ENCODE peak calls at places on chromosomes 13 and 19, in nine cellular contexts. J is posterior cingulate gyrus; W is immature natural killer cell; F is HTR-8/SVneo; R is BE2C; N is CD8-positive, alpha-beta T cell; Z is stimulated activated CD8-positive, alpha-beta memory T cell treated with anti-CD3 and anti-CD28 coated beads, Interleukin-15, amount 100 ng/mL, for 1 hour; L is stimulated activated CD4-positive, alpha-beta T cell treated with anti-CD3 and anti-CD28 coated beads, Interleukin-2, amount 100 ng/mL, for 24 hours; C is astrocyte of the cerebellum. E is an unnamed sample.

GRCh38 chr19:43798546-43799409 is 3.5 kb downstream of the LYPD5 start:
- DNase-seq in N (peak; percentile 63), W (no peak), Z (peak; percentile 30), R (no peak), F (peak; percentile 41), C (no peak), L (peak; percentile 71), J (peak; percentile 62), E (no peak)

GRCh38 chr19:51441410-51442390 is 16.6 kb downstream of the SIGLEC8 start:
- DNase-seq in C (no peak), R (no peak), L (peak; percentile 88), F (no peak), N (peak; percentile 81), J (no peak), W (peak; percentile 90), Z (peak; percentile 69), E (peak; percentile 73)

GRCh38 chr19:9914315-9915207 is 21.8 kb downstream of the OLFM2 start:
- DNase-seq in R (peak; percentile 67), C (no peak), N (peak; percentile 81), Z (peak; percentile 58), L (peak; percentile 85), J (peak; percentile 40), F (peak; percentile 83), W (peak; percentile 79), E (peak; percentile 43)

GRCh38 chr13:32811297-32811800 is 204.9 kb upstream of the KL start:
- DNase-seq in W (no peak), C (no peak), F (no peak), R (no peak), N (no peak), Z (no peak), J (no peak), L (no peak), E (peak; percentile 44)

GRCh38 chr13:77554079-77554478 is 18.6 kb downstream of the SCEL start:
- DNase-seq in F (no peak), Z (no peak), N (no peak), W (no peak), J (no peak), C (no peak), L (no peak), R (no peak), E (no peak)

GRCh38 chr19:51916167-51916566 is 11.1 kb upstream of the ZNF613 start:
- DNase-seq in L (no peak), R (no peak), F (no peak), Z (no peak), N (no peak), W (no peak), C (no peak), J (no peak), E (no peak)

GRCh38 chr19:36031308-36031707 is 1.4 kb downstream of the CLIP3 start:
- DNase-seq in Z (no peak), C (no peak), L (no peak), J (no peak), F (no peak), N (no peak), W (no peak), R (no peak), E (no peak)

GRCh38 chr13:45626731-45627374 is 11.3 kb upstream of the ERICH6B start:
- DNase-seq in F (peak; percentile 26), N (no peak), Z (no peak), R (no peak), C (no peak), J (no peak), W (no peak), L (no peak), E (no peak)

GRCh38 chr19:3483226-3483628 is at the start of gene SMIM44:
- DNase-seq in N (no peak), L (no peak), R (no peak), J (no peak), W (no peak), Z (no peak), F (no peak), C (no peak), E (no peak)

GRCh38 chr13:65488606-65489005 is 1741.5 kb downstream of the PCDH9 start:
- DNase-seq in Z (no peak), C (no peak), L (no peak), J (no peak), R (no peak), W (no peak), F (no peak), N (no peak), E (no peak)

GRCh38 chr13:32385369-32385768 is 42.6 kb downstream of the N4BP2L1 start:
- DNase-seq in F (no peak), C (no peak), R (no peak), N (no peak), W (no peak), J (no peak), L (no peak), Z (no peak), E (no peak)

GRCh38 chr13:37011788-37012187 is 11.2 kb downstream of the EXOSC8 start:
- DNase-seq in N (no peak), C (no peak), W (no peak), J (no peak), L (no peak), F (no peak), Z (no peak), R (no peak), E (no peak)

GRCh38 chr19:16889429-16889882 is 657 bp downstream of the F2RL3 start:
- DNase-seq in L (no peak), C (no peak), R (no peak), F (no peak), N (no peak), Z (no peak), W (no peak), J (no peak), E (no peak)

GRCh38 chr19:6100284-6100915 is 9.9 kb downstream of the RFX2 start:
- DNase-seq in L (peak; percentile 38), W (peak; percentile 54), N (peak; percentile 37), Z (no peak), F (no peak), R (peak; percentile 25), J (no peak), C (no peak), E (peak; percentile 95)

GRCh38 chr13:50192272-50192813 is 177.1 kb downstream of the KCNRG start:
- DNase-seq in J (no peak), F (no peak), N (no peak), W (no peak), C (no peak), R (no peak), Z (no peak), L (no peak), E (no peak)

GRCh38 chr13:106490177-106490576 is 45.3 kb downstream of the EFNB2 start:
- DNase-seq in R (no peak), W (no peak), Z (no peak), J (no peak), F (no peak), C (no peak), N (no peak), L (no peak), E (no peak)

GRCh38 chr19:38831142-38831605 is 420 bp downstream of the ECH1 start:
- DNase-seq in C (peak; percentile 83), N (no peak), F (peak; percentile 54), L (no peak), Z (no peak), J (no peak), R (peak; percentile 40), W (no peak), E (no peak)

GRCh38 chr19:41871573-41872383 is 5.3 kb upstream of the CD79A start:
- DNase-seq in N (peak; percentile 71), R (no peak), J (no peak), F (no peak), Z (no peak), C (no peak), W (peak; percentile 83), L (peak; percentile 66), E (peak; percentile 92)

GRCh38 chr19:387777-388176 is 21.2 kb downstream of the C2CD4C start:
- DNase-seq in Z (no peak), L (no peak), N (no peak), R (no peak), C (no peak), J (no peak), W (no peak), F (no peak), E (no peak)

GRCh38 chr13:48131481-48131992 is 36.6 kb upstream of the MED4 start:
- DNase-seq in R (no peak), N (no peak), J (no peak), C (no peak), Z (no peak), L (no peak), F (no peak), W (no peak), E (no peak)

GRCh38 chr13:32978278-32978677 is 37.9 kb upstream of the KL start:
- DNase-seq in R (no peak), F (no peak), L (no peak), J (no peak), Z (no peak), W (no peak), C (no peak), N (no peak), E (no peak)

GRCh38 chr13:32164622-32165268 is 133.2 kb downstream of the FRY start:
- DNase-seq in F (peak; percentile 56), C (peak; percentile 45), Z (no peak), J (no peak), W (peak; percentile 14), L (peak; percentile 17), R (peak; percentile 73), N (no peak), E (no peak)

GRCh38 chr19:16518483-16519229 is 22.5 kb downstream of the C19orf44 start:
- DNase-seq in Z (no peak), L (no peak), F (no peak), J (no peak), W (no peak), R (no peak), C (no peak), N (no peak), E (no peak)

GRCh38 chr19:29620931-29621351 is 14.9 kb downstream of the POP4 start:
- DNase-seq in L (peak; percentile 53), F (no peak), R (no peak), W (peak; percentile 18), C (no peak), Z (no peak), J (no peak), N (peak; percentile 49), E (no peak)

GRCh38 chr19:33438016-33438671 is 64.6 kb downstream of the CEBPG start:
- DNase-seq in N (no peak), C (no peak), J (no peak), L (no peak), W (no peak), F (no peak), R (peak; percentile 94), Z (no peak), E (no peak)

GRCh38 chr13:41700790-41701310 is 243.5 kb downstream of the RGCC start:
- DNase-seq in R (peak; percentile 28), C (peak; percentile 68), J (no peak), L (no peak), Z (no peak), N (no peak), W (no peak), F (no peak), E (peak; percentile 21)

E was measured in GF-D8.